ENCODE peak calls at places on chromosome 15, in ten cellular contexts. B is tibial nerve, K is body of pancreas, Z is Peyer's patch, J is endothelial cell of umbilical vein, I is adrenal gland, L is breast epithelium, A is IMR-90, T is stomach, E is heart left ventricle. Q is an unnamed sample.
A peak's percentile ranks its signal among the peaks of the same experiment; 100 is the strongest.

GRCh38 chr15:70036585-70037343 is 61.0 kb downstream of the TLE3 start:
- DNase-seq in T (peak; percentile 40), I (no peak), B (no peak), E (no peak), K (no peak), L (no peak), A (no peak), Z (peak; percentile 82), J (no peak), Q (no peak)

GRCh38 chr15:90906181-90906849 is 3.2 kb downstream of the MAN2A2 start:
- DNase-seq in J (no peak), K (peak; percentile 93), Z (no peak), B (no peak), A (no peak), I (no peak), T (no peak), L (no peak), E (no peak), Q (peak; percentile 15)

GRCh38 chr15:58588096-58588495 is 156.3 kb downstream of the LIPC start:
- DNase-seq in B (no peak), Z (no peak), K (no peak), L (no peak), E (no peak), T (no peak), A (no peak), J (no peak), I (no peak), Q (no peak)

GRCh38 chr15:52483712-52484111 is 45.0 kb downstream of the MYO5A start:
- DNase-seq in J (peak; percentile 98), I (peak; percentile 24), A (peak; percentile 55), L (no peak), T (no peak), B (no peak), E (no peak), K (peak; percentile 24), Z (no peak), Q (no peak)

GRCh38 chr15:52179278-52180195 is 11.7 kb downstream of the GNB5 start:
- DNase-seq in B (peak; percentile 52), L (peak; percentile 89), J (peak; percentile 82), T (peak; percentile 87), I (peak; percentile 79), A (peak; percentile 70), K (peak; percentile 87), E (peak; percentile 84), Z (peak; percentile 92), Q (peak; percentile 90)

GRCh38 chr15:41935566-41936020 is 36.8 kb downstream of the EHD4 start:
- DNase-seq in J (no peak), K (no peak), B (no peak), L (no peak), E (no peak), T (no peak), Z (no peak), I (no peak), A (no peak), Q (no peak)

GRCh38 chr15:98904466-98905048 is 103.0 kb downstream of the PGPEP1L start:
- DNase-seq in T (no peak), B (no peak), J (peak; percentile 53), E (no peak), A (peak; percentile 75), L (no peak), Z (no peak), K (no peak), I (peak; percentile 51), Q (no peak)

GRCh38 chr15:50891159-50891558 is 17.3 kb upstream of the AP4E1 start:
- DNase-seq in B (no peak), E (no peak), K (no peak), A (no peak), I (no peak), Z (no peak), T (no peak), J (no peak), L (no peak), Q (no peak)

DNA sequence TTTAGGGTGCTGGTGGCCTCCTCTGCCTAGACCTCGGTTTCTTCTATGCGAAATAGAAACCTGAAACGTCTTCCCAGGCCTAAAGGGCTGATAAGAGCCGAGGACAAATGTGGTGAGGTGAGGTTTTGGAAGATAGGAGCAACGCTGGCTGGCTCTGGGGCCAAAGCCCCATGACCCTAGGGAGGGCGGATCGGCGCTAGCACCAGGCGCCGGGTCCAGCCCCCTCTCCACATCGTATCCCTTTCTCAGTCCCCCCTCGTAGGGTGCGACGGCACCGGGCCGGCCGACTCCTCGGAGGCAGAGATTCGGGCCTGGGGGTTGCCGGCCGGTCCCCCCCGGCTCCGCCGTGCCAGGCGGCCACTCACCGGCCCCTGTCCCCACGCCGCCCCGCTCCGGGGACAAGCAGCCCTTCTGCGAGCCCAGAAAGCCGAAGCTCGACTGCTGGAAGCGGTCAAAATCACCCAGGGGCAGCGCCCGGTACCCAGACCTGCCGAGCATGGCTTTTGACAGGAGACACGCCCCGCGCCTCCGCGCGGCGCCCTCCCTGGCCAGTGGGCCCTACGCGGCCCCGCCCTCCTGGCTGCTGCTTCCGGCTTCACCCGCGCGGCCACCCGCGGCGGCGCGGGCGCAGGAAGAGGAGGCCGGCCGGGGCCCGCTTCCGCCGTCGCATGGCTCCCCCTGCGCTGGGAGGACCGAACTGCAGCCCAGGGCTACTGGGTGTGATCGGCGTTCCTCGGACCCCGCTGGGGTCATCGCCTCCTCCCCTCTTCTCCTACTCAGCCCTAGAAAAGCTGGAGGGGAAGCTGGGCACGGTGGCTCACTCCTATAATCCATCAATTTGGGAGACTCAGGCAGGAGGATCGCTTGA is at the start of gene STOML1:
- DNase-seq in L (peak; percentile 88), I (peak; percentile 93), B (peak; percentile 86), K (peak; percentile 94), T (peak; percentile 94), E (peak; percentile 93), J (peak; percentile 90), A (peak; percentile 93), Z (peak; percentile 91), Q (peak; percentile 99)
- TF ChIP-seq POLR2A in L (no peak), I (peak; percentile 57), B (peak; percentile 37), K (peak; percentile 35), T (no peak), E (peak; percentile 64), J (peak; percentile 67), A (peak; percentile 38), Z (peak; percentile 37), Q (no peak)

GRCh38 chr15:45429974-45430792 is 51.8 kb upstream of the GATM start:
- DNase-seq in Z (peak; percentile 68), L (no peak), T (peak; percentile 86), A (peak; percentile 46), B (peak; percentile 33), I (peak; percentile 43), K (peak; percentile 75), J (peak; percentile 50), E (peak; percentile 68), Q (peak; percentile 79)

GRCh38 chr15:45428491-45428890 is 50.1 kb upstream of the GATM start:
- DNase-seq in B (no peak), T (no peak), I (no peak), A (no peak), J (no peak), L (no peak), E (no peak), K (no peak), Z (no peak), Q (no peak)

GRCh38 chr15:45434168-45434567 is 55.8 kb upstream of the GATM start:
- DNase-seq in I (no peak), E (no peak), J (no peak), T (no peak), L (no peak), K (no peak), A (peak; percentile 46), Z (no peak), B (no peak), Q (no peak)

GRCh38 chr15:45435124-45435903 is 57.0 kb upstream of the GATM start:
- DNase-seq in I (no peak), K (no peak), B (no peak), L (no peak), J (no peak), T (no peak), A (no peak), E (no peak), Z (no peak), Q (no peak)

DNA sequence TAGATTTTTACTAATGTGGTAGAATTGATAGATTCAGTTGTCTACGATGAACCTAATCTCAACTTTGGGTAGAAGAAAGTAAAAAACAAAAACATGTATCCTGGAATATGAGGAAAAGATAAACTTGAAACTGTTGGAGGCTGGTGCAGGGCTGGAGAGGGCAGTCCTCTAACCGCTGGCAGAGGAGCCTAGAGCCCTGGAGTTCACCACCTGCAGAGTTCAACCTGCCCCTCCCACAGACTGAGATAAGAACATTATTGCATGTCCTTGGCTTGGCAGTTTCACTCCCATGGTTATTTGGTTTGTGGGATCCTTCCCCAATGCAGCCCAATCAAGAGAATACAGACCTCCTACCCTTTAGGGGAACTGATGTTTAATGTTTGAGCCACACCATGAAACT is 53.2 kb upstream of the GATM start:
- DNase-seq in I (no peak), K (peak; percentile 68), E (no peak), Z (no peak), T (no peak), J (no peak), A (no peak), B (no peak), L (no peak), Q (no peak)
- H3K4me3 ChIP-seq in I (no peak overlapping the region), K (no peak overlapping the region), E (no peak overlapping the region), Z (peak overlapping the region; percentile 59), T (no peak overlapping the region), J (no peak overlapping the region), A (no peak overlapping the region), B (no peak overlapping the region), L (no peak overlapping the region), Q (no peak overlapping the region)

GRCh38 chr15:68290715-68291114 is 13.2 kb downstream of the FEM1B start:
- DNase-seq in I (no peak), J (no peak), A (no peak), L (no peak), E (no peak), T (no peak), K (no peak), Z (no peak), B (no peak), Q (no peak)
- TF ChIP-seq POLR2A in I (no peak), J (no peak), A (no peak), L (no peak), E (no peak), T (no peak), K (no peak), Z (no peak), B (no peak), Q (no peak)

GRCh38 chr15:57216288-57216687 is 160.0 kb upstream of the CGNL1 start:
- DNase-seq in L (no peak), T (no peak), Z (no peak), E (no peak), I (peak; percentile 40), J (peak; percentile 68), K (no peak), B (no peak), A (peak; percentile 94), Q (no peak)

GRCh38 chr15:57217716-57218598 is 158.3 kb upstream of the CGNL1 start:
- DNase-seq in K (no peak), J (peak; percentile 27), I (no peak), T (no peak), E (no peak), L (no peak), Z (no peak), B (no peak), A (no peak), Q (no peak)

GRCh38 chr15:57220220-57220619 is 156.1 kb upstream of the CGNL1 start:
- DNase-seq in A (peak; percentile 85), T (no peak), L (no peak), J (peak; percentile 44), E (no peak), B (no peak), K (no peak), Z (no peak), I (no peak), Q (no peak)

GRCh38 chr15:57215371-57215770 is 160.9 kb upstream of the CGNL1 start:
- DNase-seq in A (peak; percentile 54), T (no peak), E (no peak), B (no peak), L (no peak), Z (no peak), I (no peak), J (no peak), K (no peak), Q (no peak)

DNA sequence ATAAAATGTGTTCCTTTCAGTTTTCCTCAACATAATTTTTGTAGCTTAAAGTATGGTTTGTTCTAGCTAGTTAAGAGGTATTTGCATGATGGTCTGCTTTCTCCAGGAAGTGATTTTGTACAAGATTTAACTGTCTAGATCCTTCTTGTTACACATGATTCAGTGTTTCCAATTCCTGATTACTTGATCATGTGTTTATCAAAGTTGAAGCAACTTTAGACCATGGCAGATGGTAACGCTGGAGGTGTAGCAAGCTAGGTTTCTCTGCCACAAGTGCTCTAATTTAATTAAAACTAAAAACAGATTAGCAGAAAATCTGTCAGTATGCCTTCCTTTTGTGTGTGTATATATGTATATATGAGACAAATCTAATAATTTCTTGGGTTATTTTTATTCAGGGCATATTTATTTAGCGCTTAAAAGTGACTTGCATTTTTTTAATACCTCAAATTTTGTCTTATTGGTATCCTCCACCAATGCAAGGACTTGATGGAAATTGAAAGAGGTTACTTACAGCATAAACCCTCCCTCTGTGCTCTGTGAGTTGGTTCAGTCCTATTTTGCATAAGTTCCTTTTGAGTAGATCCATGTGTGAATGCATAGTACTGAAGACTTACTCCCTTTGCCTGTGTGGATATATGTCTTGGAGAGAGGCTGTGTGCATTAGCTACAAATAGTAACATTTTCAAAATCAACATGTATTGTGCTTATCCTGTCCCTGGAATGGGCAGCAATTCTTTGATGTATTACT is 157.3 kb upstream of the CGNL1 start:
- DNase-seq in K (no peak), E (no peak), B (no peak), A (peak; percentile 96), Z (no peak), L (no peak), I (no peak), J (peak; percentile 56), T (no peak), Q (no peak)
- H3K4me3 ChIP-seq in K (no peak overlapping the region), E (no peak overlapping the region), B (no peak overlapping the region), A (peak overlapping the region; percentile 79), Z (peak overlapping the region; percentile 7), L (no peak overlapping the region), I (no peak overlapping the region), J (no peak overlapping the region), T (peak overlapping the region; percentile 44), Q (peak overlapping the region; percentile 2)